ENCODE peak calls at places on chromosome 9, in four cellular contexts. O, C, N and M are unnamed samples.

GRCh38 chr9:127612993-127613954 is 1.2 kb downstream of the STXBP1 start:
- ATAC-seq in O (peak; percentile 54), C (peak; percentile 69), N (no peak), M (peak; percentile 59)

GRCh38 chr9:76887003-76887821 is 18.7 kb downstream of the PRUNE2 start:
- ATAC-seq in N (no peak), C (no peak), O (peak; percentile 29), M (no peak)

GRCh38 chr9:124774131-124774978 is 2.6 kb upstream of the OLFML2A start:
- ATAC-seq in O (peak; percentile 11), N (peak; percentile 20), C (peak; percentile 10), M (no peak)

GRCh38 chr9:86052556-86053468 is 46.5 kb downstream of the GOLM1 start:
- ATAC-seq in O (no peak), N (peak; percentile 32), C (no peak), M (no peak)

GRCh38 chr9:31304576-31304975 is 1079.9 kb upstream of the ACO1 start:
- ATAC-seq in O (no peak), N (no peak), C (peak; percentile 91), M (peak; percentile 68)

GRCh38 chr9:35863583-35863982 is 6.6 kb downstream of the OR13J1 start:
- ATAC-seq in N (no peak), O (no peak), C (no peak), M (no peak)

GRCh38 chr9:89363921-89364663 is 45.8 kb downstream of the SECISBP2 start:
- ATAC-seq in N (no peak), C (no peak), O (no peak), M (no peak)

GRCh38 chr9:108980893-108981292 is 32.4 kb downstream of the CTNNAL1 start:
- ATAC-seq in C (peak; percentile 60), O (no peak), N (no peak), M (no peak)

GRCh38 chr9:34218452-34218851 is 39.6 kb downstream of the UBAP1 start:
- ATAC-seq in C (no peak), N (peak; percentile 32), O (no peak), M (no peak)

GRCh38 chr9:134136117-134136996 is 475 bp downstream of the WDR5 start:
- ATAC-seq in O (peak; percentile 31), C (peak; percentile 5), N (peak; percentile 26), M (peak; percentile 41)